ENCODE peak calls at places on chromosomes 2 and 18, in nine cellular contexts. V is body of pancreas, Q is OCI-LY7, P is aorta, X is brain microvascular endothelial cell, L is IMR-90, Y is left ventricle myocardium inferior, N is stomach, K is right lobe of liver. O is an unnamed sample.

GRCh38 chr2:202193881-202194353 is 44.5 kb downstream of the SUMO1 start:
- DNase-seq in Y (no peak), P (no peak), X (no peak), Q (no peak), L (no peak), K (no peak), V (no peak), N (no peak), O (no peak)

GRCh38 chr2:237096201-237096600 is 10.5 kb downstream of the COPS8 start:
- DNase-seq in L (no peak), N (no peak), P (no peak), Q (no peak), V (no peak), K (no peak), Y (no peak), X (no peak), O (no peak)

GRCh38 chr18:10030816-10031541 is 117.2 kb downstream of the VAPA start:
- DNase-seq in L (no peak), Q (no peak), Y (no peak), N (no peak), V (no peak), K (no peak), P (no peak), X (no peak), O (no peak)

GRCh38 chr2:77487074-77487803 is 34.9 kb downstream of the LRRTM4 start:
- DNase-seq in V (no peak), Y (no peak), Q (no peak), L (no peak), N (no peak), K (no peak), X (no peak), P (no peak), O (no peak)

GRCh38 chr2:9971105-9971818 is 19.8 kb downstream of the GRHL1 start:
- DNase-seq in Y (no peak), P (no peak), Q (no peak), L (peak; percentile 58), K (no peak), V (no peak), X (no peak), N (no peak), O (no peak)

GRCh38 chr2:28662468-28663095 is 89.0 kb upstream of the PPP1CB start:
- DNase-seq in P (peak; percentile 81), L (peak; percentile 81), V (peak; percentile 42), K (no peak), Y (no peak), X (peak; percentile 84), Q (no peak), N (peak; percentile 53), O (no peak)

GRCh38 chr2:100537918-100538317 is 24.9 kb upstream of the PDCL3 start:
- DNase-seq in Q (no peak), L (no peak), V (no peak), X (no peak), P (no peak), K (no peak), Y (no peak), N (no peak), O (no peak)

GRCh38 chr18:76847926-76848325 is 25.6 kb downstream of the ZNF236 start:
- DNase-seq in P (no peak), L (no peak), K (no peak), Q (no peak), Y (no peak), V (no peak), X (no peak), N (no peak), O (no peak)

GRCh38 chr2:144234115-144234772 is 285.7 kb downstream of the ZEB2 start:
- DNase-seq in V (no peak), K (no peak), L (peak; percentile 27), Q (no peak), Y (no peak), P (no peak), X (no peak), N (no peak), O (no peak)

GRCh38 chr18:73691624-73692023 is 456.0 kb downstream of the FBXO15 start:
- DNase-seq in P (no peak), K (no peak), Y (no peak), L (no peak), X (no peak), Q (no peak), V (no peak), N (no peak), O (no peak)

GRCh38 chr2:219002395-219003266 is 9.4 kb upstream of the CRYBA2 start:
- DNase-seq in N (peak; percentile 88), X (peak; percentile 15), P (no peak), V (peak; percentile 89), Q (no peak), Y (no peak), L (no peak), K (peak; percentile 86), O (no peak)

GRCh38 chr18:6610436-6610835 is 119.1 kb upstream of the ARHGAP28 start:
- DNase-seq in N (no peak), P (no peak), L (no peak), X (no peak), Y (no peak), Q (no peak), V (no peak), K (no peak), O (no peak)
- H3K27ac ChIP-seq in N (no peak overlapping the region), P (no peak overlapping the region), L (peak overlapping the region; percentile 26), X (no peak overlapping the region), Y (peak overlapping the region; percentile 8), Q (no peak overlapping the region), V (no peak overlapping the region), K (no peak overlapping the region), O (no peak overlapping the region)

GRCh38 chr2:60872510-60872928 is 8.9 kb upstream of the REL start:
- DNase-seq in P (no peak), K (no peak), N (no peak), X (no peak), Y (no peak), V (no peak), Q (no peak), L (peak; percentile 4), O (no peak)
- H3K27ac ChIP-seq in P (no peak overlapping the region), K (no peak overlapping the region), N (no peak overlapping the region), X (no peak overlapping the region), Y (no peak overlapping the region), V (no peak overlapping the region), Q (peak overlapping the region; percentile 39), L (no peak overlapping the region), O (no peak overlapping the region)

DNA sequence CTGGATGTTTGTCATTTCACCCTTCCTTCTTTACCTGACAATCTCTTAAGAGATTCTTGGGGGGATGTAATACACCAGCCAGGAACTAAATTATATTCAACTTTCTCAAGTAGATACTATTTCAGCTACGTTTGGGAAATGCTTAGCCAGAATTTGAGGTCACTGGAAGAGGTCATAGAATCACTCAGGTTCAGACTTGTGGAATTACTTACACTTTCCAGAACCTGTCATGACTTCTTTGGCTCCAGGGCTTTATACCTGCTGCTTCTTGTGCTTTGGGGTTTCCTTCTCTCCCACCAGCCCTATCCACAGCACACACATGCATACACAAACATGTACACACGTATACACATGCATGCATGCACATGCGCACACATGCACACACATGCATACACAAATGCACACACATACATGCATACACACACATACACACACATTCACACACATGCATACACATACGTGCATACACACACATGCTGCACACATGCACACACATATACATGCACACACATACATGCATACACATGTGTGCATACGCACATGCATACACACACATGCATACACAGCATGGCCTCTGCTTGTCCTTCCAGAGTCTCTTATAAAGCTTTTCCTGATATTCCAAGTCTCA is 23.5 kb upstream of the ANXA4 start:
- DNase-seq in L (no peak), N (no peak), K (no peak), P (no peak), Y (no peak), X (no peak), V (no peak), Q (no peak), O (no peak)
- H3K27ac ChIP-seq in L (no peak overlapping the region), N (no peak overlapping the region), K (no peak overlapping the region), P (no peak overlapping the region), Y (no peak overlapping the region), X (no peak overlapping the region), V (no peak overlapping the region), Q (no peak overlapping the region), O (no peak overlapping the region)

GRCh38 chr2:222160944-222161343 is 137.9 kb downstream of the PAX3 start:
- DNase-seq in N (no peak), Q (no peak), K (no peak), X (no peak), L (no peak), V (no peak), P (no peak), Y (no peak), O (no peak)

GRCh38 chr2:222159221-222159620 is 139.6 kb downstream of the PAX3 start:
- DNase-seq in X (no peak), L (no peak), Q (no peak), N (no peak), K (no peak), Y (no peak), V (no peak), P (no peak), O (no peak)

GRCh38 chr2:222160125-222160524 is 138.7 kb downstream of the PAX3 start:
- DNase-seq in Q (no peak), K (no peak), N (no peak), V (no peak), L (no peak), P (no peak), Y (no peak), X (no peak), O (no peak)
- H3K27ac ChIP-seq in Q (no peak overlapping the region), K (no peak overlapping the region), N (no peak overlapping the region), V (no peak overlapping the region), L (no peak overlapping the region), P (no peak overlapping the region), Y (no peak overlapping the region), X (no peak overlapping the region), O (no peak overlapping the region)